ENCODE peak calls at places on chromosome 5, in five cellular contexts. K is IMR-90, D is brain microvascular endothelial cell, C is epithelial cell of esophagus, P is cardiac fibroblast. L is an unnamed sample.

GRCh38 chr5:154199263-154199662 is 8.7 kb downstream of the GALNT10 start:
- DNase-seq in K (no peak), D (no peak), C (no peak), P (no peak), L (no peak)

GRCh38 chr5:38845555-38846378 is at the start of gene OSMR:
- DNase-seq in K (peak; percentile 98), D (peak; percentile 96), C (peak; percentile 99), P (peak; percentile 100), L (peak; percentile 99)

GRCh38 chr5:94908889-94909480 is 290.5 kb downstream of the SLF1 start:
- DNase-seq in K (peak; percentile 37), D (peak; percentile 52), C (peak; percentile 61), P (peak; percentile 51), L (peak; percentile 59)

GRCh38 chr5:99033014-99033931 is 104.5 kb upstream of the CHD1 start:
- DNase-seq in K (peak; percentile 7), D (no peak), C (no peak), P (peak; percentile 4), L (peak; percentile 21)

GRCh38 chr5:144307726-144308125 is 137.1 kb downstream of the KCTD16 start:
- DNase-seq in K (no peak), D (no peak), C (no peak), P (no peak), L (no peak)

GRCh38 chr5:99088309-99088708 is 159.5 kb upstream of the CHD1 start:
- DNase-seq in K (peak; percentile 5), D (peak; percentile 29), C (no peak), P (no peak), L (no peak)

GRCh38 chr5:175658299-175659145 is 651 bp downstream of the HRH2 start:
- DNase-seq in K (no peak), D (no peak), C (no peak), P (no peak), L (no peak)

GRCh38 chr5:171505473-171506043 is 86.1 kb downstream of the FGF18 start:
- DNase-seq in K (no peak), D (no peak), C (no peak), P (no peak), L (no peak)

GRCh38 chr5:23303433-23303832 is 204.0 kb upstream of the PRDM9 start:
- DNase-seq in K (no peak), D (no peak), C (no peak), P (no peak), L (no peak)
- TF ChIP-seq CTCF in K (no peak), D (no peak), C (no peak), P (no peak), L (no peak)

DNA sequence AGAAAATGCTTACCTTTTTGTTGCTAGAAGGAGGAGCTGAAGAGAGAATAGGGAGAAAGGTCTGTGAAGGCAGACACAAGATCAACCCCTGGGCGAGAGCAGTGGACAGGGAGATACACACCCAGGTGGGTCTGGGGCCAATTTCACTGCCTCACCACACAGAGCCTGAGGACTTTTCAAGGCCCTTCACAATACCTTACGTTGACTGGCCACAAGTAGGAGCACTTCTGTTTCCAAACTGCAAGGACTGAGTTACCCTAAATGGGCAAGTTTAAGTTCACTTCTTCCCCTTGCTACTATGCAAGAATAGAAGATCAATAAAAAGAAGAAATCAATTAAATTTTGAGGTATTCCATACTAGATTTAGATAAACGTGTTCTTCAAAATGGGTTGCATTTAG is 174.5 kb upstream of the SLC12A2 start:
- DNase-seq in K (peak; percentile 55), D (peak; percentile 27), C (peak; percentile 76), P (peak; percentile 75), L (peak; percentile 84)
- TF ChIP-seq CTCF in K (peak; percentile 50), D (peak; percentile 79), C (peak; percentile 88), P (peak; percentile 79), L (peak; percentile 60)

GRCh38 chr5:84364043-84364442 is 20.6 kb downstream of the EDIL3 start:
- DNase-seq in K (no peak), D (no peak), C (no peak), P (peak; percentile 63), L (no peak)

GRCh38 chr5:84361572-84361971 is 23.1 kb downstream of the EDIL3 start:
- DNase-seq in K (peak; percentile 55), D (no peak), C (no peak), P (no peak), L (no peak)

GRCh38 chr5:84360056-84360455 is 24.6 kb downstream of the EDIL3 start:
- DNase-seq in K (no peak), D (no peak), C (no peak), P (no peak), L (no peak)

DNA sequence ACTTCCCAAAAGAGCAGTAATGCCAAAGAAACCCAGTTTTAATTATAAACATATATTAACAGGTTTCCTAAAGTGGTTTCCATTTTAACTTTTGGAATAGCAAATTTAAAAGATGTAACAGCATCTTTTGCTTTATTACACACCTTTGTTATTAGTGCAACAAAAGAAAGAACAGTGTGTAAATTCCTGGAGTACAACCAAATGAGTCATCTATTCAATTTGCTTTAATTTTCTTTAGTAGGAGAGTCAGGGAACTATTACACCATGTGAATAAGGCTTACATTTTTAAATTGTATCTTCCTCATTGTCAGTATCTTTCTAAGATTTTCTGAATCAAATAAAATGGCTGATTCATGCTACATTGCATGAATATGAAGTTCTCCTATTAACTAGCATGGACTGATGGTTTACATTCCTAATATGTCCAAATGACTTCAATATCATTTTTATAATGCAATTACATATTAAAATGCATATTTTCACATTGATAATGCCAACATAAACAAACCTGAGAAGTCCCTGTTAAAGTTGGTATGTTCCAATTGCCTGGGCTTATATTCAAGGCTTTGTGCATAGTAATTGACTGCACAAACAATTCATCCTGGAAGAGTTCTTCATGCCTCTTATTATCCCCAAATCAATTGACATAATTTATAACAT is 22.5 kb downstream of the EDIL3 start:
- DNase-seq in K (no peak), D (no peak), C (peak; percentile 28), P (no peak), L (no peak)
- TF ChIP-seq CTCF in K (no peak), D (no peak), C (no peak), P (no peak), L (no peak)

GRCh38 chr5:136066705-136067271 is 38.0 kb downstream of the TGFBI start:
- DNase-seq in K (peak; percentile 77), D (peak; percentile 27), C (peak; percentile 36), P (peak; percentile 71), L (peak; percentile 54)
- TF ChIP-seq CTCF in K (peak; percentile 33), D (peak; percentile 54), C (peak; percentile 29), P (peak; percentile 26), L (no peak)

GRCh38 chr5:78536797-78537196 is 111.8 kb downstream of the LHFPL2 start:
- DNase-seq in K (no peak), D (no peak), C (no peak), P (no peak), L (no peak)

GRCh38 chr5:78540335-78541057 is 108.1 kb downstream of the LHFPL2 start:
- DNase-seq in K (no peak), D (no peak), C (no peak), P (no peak), L (no peak)

GRCh38 chr5:78538240-78538850 is 110.2 kb downstream of the LHFPL2 start:
- DNase-seq in K (no peak), D (no peak), C (peak; percentile 81), P (no peak), L (peak; percentile 26)

GRCh38 chr5:78537406-78537805 is 111.2 kb downstream of the LHFPL2 start:
- DNase-seq in K (no peak), D (no peak), C (no peak), P (no peak), L (no peak)

DNA sequence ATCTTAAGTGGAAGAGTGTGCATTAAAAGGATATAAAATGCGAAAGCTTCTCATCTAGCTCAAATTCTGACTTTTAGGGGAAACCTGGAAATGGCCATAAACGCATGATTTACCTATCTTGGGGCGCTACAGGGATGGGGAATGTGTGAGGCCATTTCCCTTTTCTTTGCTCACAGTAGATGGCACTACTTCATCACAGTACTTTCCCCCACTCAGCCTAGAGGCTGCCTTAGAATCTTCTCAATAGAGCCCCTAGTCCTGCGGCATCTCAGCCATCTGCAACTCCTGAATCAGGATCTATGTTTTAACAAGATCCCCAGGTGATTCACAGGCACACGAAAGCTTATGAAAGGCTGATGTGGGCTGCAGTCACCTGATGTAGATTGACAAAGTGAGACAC is 110.8 kb downstream of the LHFPL2 start:
- DNase-seq in K (peak; percentile 68), D (peak; percentile 58), C (peak; percentile 93), P (peak; percentile 80), L (peak; percentile 45)
- TF ChIP-seq CTCF in K (peak; percentile 71), D (peak; percentile 68), C (peak; percentile 59), P (peak; percentile 53), L (peak; percentile 27)